ENCODE peak calls at places on chromosomes 16 and 17, in eight cellular contexts. V is mucosa of descending colon; J is CD4-positive, alpha-beta T cell; M is germinal center; N is AML-193; C is SK-N-SH; R is hypothalamus; S is fibroblast of mammary gland. W is an unnamed sample.

GRCh38 chr16:1078579-1079021 is 6.1 kb downstream of the SSTR5 start:
- DNase-seq in V (peak; percentile 73), J (no peak), M (no peak), N (no peak), C (no peak), R (no peak), S (peak; percentile 53), W (peak; percentile 18)

GRCh38 chr16:1308036-1308976 is 1.1 kb upstream of the UBE2I start:
- DNase-seq in V (no peak), J (no peak), M (no peak), N (no peak), C (no peak), R (no peak), S (peak; percentile 60), W (no peak)

GRCh38 chr16:1823821-1824220 is 2.8 kb downstream of the HAGH start:
- DNase-seq in V (peak; percentile 25), J (no peak), M (no peak), N (peak; percentile 86), C (no peak), R (no peak), S (peak; percentile 35), W (peak; percentile 37)

GRCh38 chr16:23245268-23245667 is 56.8 kb upstream of the SCNN1B start:
- DNase-seq in V (no peak), J (no peak), M (no peak), N (no peak), C (no peak), R (peak; percentile 3), S (no peak), W (no peak)

GRCh38 chr16:85652431-85653221 is 36.1 kb downstream of the GINS2 start:
- DNase-seq in V (peak; percentile 52), J (no peak), M (no peak), N (no peak), C (peak; percentile 83), R (peak; percentile 42), S (peak; percentile 44), W (peak; percentile 34)

GRCh38 chr16:89024546-89024945 is 47.5 kb upstream of the CBFA2T3 start:
- DNase-seq in V (no peak), J (no peak), M (no peak), N (no peak), C (no peak), R (no peak), S (no peak), W (no peak)

GRCh38 chr17:77409282-77410161 is 268.8 kb downstream of the SEC14L1 start:
- DNase-seq in V (no peak), J (no peak), M (no peak), N (no peak), C (no peak), R (no peak), S (peak; percentile 68), W (peak; percentile 24)

GRCh38 chr17:80081596-80081995 is 19.8 kb upstream of the GAA start:
- DNase-seq in V (no peak), J (no peak), M (no peak), N (no peak), C (no peak), R (no peak), S (no peak), W (no peak)

GRCh38 chr17:65055280-65055707 is 1.2 kb downstream of the GNA13 start:
- DNase-seq in V (no peak), J (no peak), M (peak; percentile 14), N (no peak), C (peak; percentile 36), R (no peak), S (no peak), W (no peak)

GRCh38 chr17:80106176-80106575 is 4.8 kb downstream of the GAA start:
- DNase-seq in V (no peak), J (no peak), M (no peak), N (no peak), C (peak; percentile 48), R (no peak), S (no peak), W (no peak)

GRCh38 chr17:50347087-50347893 is 1.4 kb downstream of the XYLT2 start:
- DNase-seq in V (no peak), J (no peak), M (no peak), N (no peak), C (no peak), R (no peak), S (no peak), W (no peak)

GRCh38 chr17:80931421-80932265 is 60.0 kb upstream of the CHMP6 start:
- DNase-seq in V (no peak), J (no peak), M (no peak), N (no peak), C (no peak), R (no peak), S (peak; percentile 66), W (peak; percentile 89)

GRCh38 chr16:17475104-17475503 is 4.3 kb upstream of the XYLT1 start:
- DNase-seq in V (no peak), J (no peak), M (no peak), N (no peak), C (no peak), R (no peak), S (no peak), W (no peak)

GRCh38 chr16:67873435-67874146 is 739 bp downstream of the EDC4 start:
- DNase-seq in V (no peak), J (no peak), M (no peak), N (no peak), C (no peak), R (no peak), S (no peak), W (no peak)

GRCh38 chr17:57880086-57880456 is 30.2 kb upstream of the MRPS23 start:
- DNase-seq in V (no peak), J (no peak), M (no peak), N (no peak), C (no peak), R (no peak), S (no peak), W (no peak)

GRCh38 chr17:67379251-67379630 is 2.2 kb downstream of the PITPNC1 start:
- DNase-seq in V (no peak), J (no peak), M (no peak), N (no peak), C (no peak), R (no peak), S (no peak), W (no peak)

GRCh38 chr16:84790291-84790690 is 29.5 kb upstream of the CRISPLD2 start:
- DNase-seq in V (no peak), J (no peak), M (no peak), N (no peak), C (no peak), R (no peak), S (no peak), W (no peak)

GRCh38 chr16:89596957-89597644 is 16.3 kb upstream of the DPEP1 start:
- DNase-seq in V (no peak), J (no peak), M (no peak), N (no peak), C (no peak), R (no peak), S (no peak), W (no peak)